ENCODE peak calls at places on chromosomes 5 and 9, in nine cellular contexts. One of them, this sample, is unnamed.

GRCh38 chr9:132768932-132769894 is 98.9 kb downstream of the GTF3C4 start:
- DNase-seq in foreskin fibroblast: peak
- DNase-seq in epithelial cell of esophagus: peak
- DNase-seq in tibial nerve: peak
- DNase-seq in CD8-positive, alpha-beta T cell: peak
- DNase-seq in astrocyte of the spinal cord: peak
- DNase-seq in cardiac fibroblast: peak
- DNase-seq in uterus: peak
- DNase-seq in gastrocnemius medialis: peak
- DNase-seq in this sample: peak

GRCh38 chr5:40317023-40317422 is 362.7 kb upstream of the PTGER4 start:
- DNase-seq in gastrocnemius medialis: no peak
- DNase-seq in epithelial cell of esophagus: no peak
- DNase-seq in cardiac fibroblast: no peak
- DNase-seq in uterus: no peak
- DNase-seq in CD8-positive, alpha-beta T cell: no peak
- DNase-seq in astrocyte of the spinal cord: no peak
- DNase-seq in tibial nerve: no peak
- DNase-seq in foreskin fibroblast: peak
- DNase-seq in this sample: no peak

GRCh38 chr9:91750343-91750742 is 199.7 kb downstream of the ROR2 start:
- DNase-seq in foreskin fibroblast: peak
- DNase-seq in cardiac fibroblast: no peak
- DNase-seq in CD8-positive, alpha-beta T cell: no peak
- DNase-seq in tibial nerve: no peak
- DNase-seq in epithelial cell of esophagus: no peak
- DNase-seq in uterus: no peak
- DNase-seq in astrocyte of the spinal cord: no peak
- DNase-seq in gastrocnemius medialis: no peak
- DNase-seq in this sample: no peak

GRCh38 chr9:35646583-35647265 is 4.0 kb downstream of the SIT1 start:
- DNase-seq in astrocyte of the spinal cord: peak
- DNase-seq in CD8-positive, alpha-beta T cell: peak
- DNase-seq in uterus: peak
- DNase-seq in tibial nerve: peak
- DNase-seq in gastrocnemius medialis: peak
- DNase-seq in foreskin fibroblast: peak
- DNase-seq in epithelial cell of esophagus: peak
- DNase-seq in cardiac fibroblast: peak
- DNase-seq in this sample: peak

GRCh38 chr5:123156577-123157296 is 67.7 kb downstream of the PRDM6 start:
- DNase-seq in epithelial cell of esophagus: peak
- DNase-seq in foreskin fibroblast: peak
- DNase-seq in astrocyte of the spinal cord: peak
- DNase-seq in CD8-positive, alpha-beta T cell: no peak
- DNase-seq in gastrocnemius medialis: no peak
- DNase-seq in uterus: peak
- DNase-seq in tibial nerve: no peak
- DNase-seq in cardiac fibroblast: peak
- DNase-seq in this sample: peak

GRCh38 chr5:77882670-77883257 is 106.6 kb upstream of the TBCA start:
- DNase-seq in gastrocnemius medialis: no peak
- DNase-seq in uterus: no peak
- DNase-seq in foreskin fibroblast: peak
- DNase-seq in epithelial cell of esophagus: peak
- DNase-seq in cardiac fibroblast: peak
- DNase-seq in CD8-positive, alpha-beta T cell: no peak
- DNase-seq in astrocyte of the spinal cord: peak
- DNase-seq in tibial nerve: no peak
- DNase-seq in this sample: no peak

GRCh38 chr5:4128994-4129393 is 533.4 kb downstream of the IRX1 start:
- DNase-seq in CD8-positive, alpha-beta T cell: no peak
- DNase-seq in uterus: no peak
- DNase-seq in epithelial cell of esophagus: no peak
- DNase-seq in astrocyte of the spinal cord: no peak
- DNase-seq in cardiac fibroblast: no peak
- DNase-seq in gastrocnemius medialis: peak
- DNase-seq in foreskin fibroblast: no peak
- DNase-seq in tibial nerve: no peak
- DNase-seq in this sample: no peak

GRCh38 chr9:137253717-137254623 is 1.2 kb upstream of the NELFB start:
- DNase-seq in epithelial cell of esophagus: no peak
- DNase-seq in uterus: no peak
- DNase-seq in astrocyte of the spinal cord: no peak
- DNase-seq in tibial nerve: no peak
- DNase-seq in foreskin fibroblast: peak
- DNase-seq in CD8-positive, alpha-beta T cell: no peak
- DNase-seq in cardiac fibroblast: peak
- DNase-seq in gastrocnemius medialis: no peak
- DNase-seq in this sample: no peak

GRCh38 chr9:33818167-33818831 is 1.3 kb downstream of the UBE2R2 start:
- DNase-seq in tibial nerve: no peak
- DNase-seq in astrocyte of the spinal cord: peak
- DNase-seq in cardiac fibroblast: no peak
- DNase-seq in epithelial cell of esophagus: no peak
- DNase-seq in uterus: peak
- DNase-seq in foreskin fibroblast: peak
- DNase-seq in CD8-positive, alpha-beta T cell: no peak
- DNase-seq in gastrocnemius medialis: peak
- DNase-seq in this sample: no peak

GRCh38 chr9:114364528-114365041 is 23.2 kb downstream of the AKNA start:
- DNase-seq in epithelial cell of esophagus: no peak
- DNase-seq in cardiac fibroblast: peak
- DNase-seq in astrocyte of the spinal cord: no peak
- DNase-seq in uterus: no peak
- DNase-seq in gastrocnemius medialis: no peak
- DNase-seq in tibial nerve: no peak
- DNase-seq in CD8-positive, alpha-beta T cell: no peak
- DNase-seq in foreskin fibroblast: peak
- DNase-seq in this sample: no peak

GRCh38 chr9:89218040-89218928 is 39.7 kb upstream of the SHC3 start:
- DNase-seq in uterus: no peak
- DNase-seq in CD8-positive, alpha-beta T cell: no peak
- DNase-seq in gastrocnemius medialis: no peak
- DNase-seq in tibial nerve: no peak
- DNase-seq in epithelial cell of esophagus: no peak
- DNase-seq in cardiac fibroblast: no peak
- DNase-seq in foreskin fibroblast: peak
- DNase-seq in astrocyte of the spinal cord: no peak
- DNase-seq in this sample: no peak

GRCh38 chr9:20357207-20357503 is 265.1 kb downstream of the MLLT3 start:
- DNase-seq in tibial nerve: no peak
- DNase-seq in cardiac fibroblast: peak
- DNase-seq in uterus: no peak
- DNase-seq in astrocyte of the spinal cord: peak
- DNase-seq in foreskin fibroblast: peak
- DNase-seq in CD8-positive, alpha-beta T cell: no peak
- DNase-seq in gastrocnemius medialis: no peak
- DNase-seq in epithelial cell of esophagus: no peak
- DNase-seq in this sample: no peak

GRCh38 chr5:114308017-114308416 is 53.9 kb upstream of the KCNN2 start:
- DNase-seq in CD8-positive, alpha-beta T cell: no peak
- DNase-seq in astrocyte of the spinal cord: no peak
- DNase-seq in gastrocnemius medialis: no peak
- DNase-seq in tibial nerve: no peak
- DNase-seq in epithelial cell of esophagus: no peak
- DNase-seq in cardiac fibroblast: no peak
- DNase-seq in foreskin fibroblast: no peak
- DNase-seq in uterus: no peak
- DNase-seq in this sample: no peak

GRCh38 chr5:142685418-142686209 is at the start of gene FGF1:
- DNase-seq in CD8-positive, alpha-beta T cell: no peak
- DNase-seq in tibial nerve: no peak
- DNase-seq in gastrocnemius medialis: no peak
- DNase-seq in cardiac fibroblast: peak
- DNase-seq in astrocyte of the spinal cord: peak
- DNase-seq in foreskin fibroblast: peak
- DNase-seq in uterus: no peak
- DNase-seq in epithelial cell of esophagus: peak
- DNase-seq in this sample: no peak

GRCh38 chr9:131954299-131954698 is 125.4 kb downstream of the MED27 start:
- DNase-seq in epithelial cell of esophagus: peak
- DNase-seq in uterus: no peak
- DNase-seq in cardiac fibroblast: no peak
- DNase-seq in astrocyte of the spinal cord: no peak
- DNase-seq in foreskin fibroblast: peak
- DNase-seq in tibial nerve: no peak
- DNase-seq in CD8-positive, alpha-beta T cell: no peak
- DNase-seq in gastrocnemius medialis: no peak
- DNase-seq in this sample: no peak

GRCh38 chr5:1315709-1316587 is 21.1 kb upstream of the TERT start:
- DNase-seq in gastrocnemius medialis: no peak
- DNase-seq in CD8-positive, alpha-beta T cell: peak
- DNase-seq in cardiac fibroblast: peak
- DNase-seq in epithelial cell of esophagus: peak
- DNase-seq in uterus: no peak
- DNase-seq in foreskin fibroblast: no peak
- DNase-seq in tibial nerve: no peak
- DNase-seq in astrocyte of the spinal cord: peak
- DNase-seq in this sample: no peak

GRCh38 chr5:172680921-172681320 is 39.9 kb downstream of the NEURL1B start:
- DNase-seq in tibial nerve: no peak
- DNase-seq in uterus: no peak
- DNase-seq in foreskin fibroblast: no peak
- DNase-seq in cardiac fibroblast: no peak
- DNase-seq in epithelial cell of esophagus: no peak
- DNase-seq in astrocyte of the spinal cord: no peak
- DNase-seq in CD8-positive, alpha-beta T cell: no peak
- DNase-seq in gastrocnemius medialis: no peak
- DNase-seq in this sample: no peak

GRCh38 chr5:24750356-24750755 is 105.6 kb upstream of the CDH10 start:
- DNase-seq in gastrocnemius medialis: no peak
- DNase-seq in epithelial cell of esophagus: no peak
- DNase-seq in CD8-positive, alpha-beta T cell: no peak
- DNase-seq in astrocyte of the spinal cord: no peak
- DNase-seq in tibial nerve: no peak
- DNase-seq in uterus: no peak
- DNase-seq in foreskin fibroblast: no peak
- DNase-seq in cardiac fibroblast: no peak
- DNase-seq in this sample: no peak

DNA sequence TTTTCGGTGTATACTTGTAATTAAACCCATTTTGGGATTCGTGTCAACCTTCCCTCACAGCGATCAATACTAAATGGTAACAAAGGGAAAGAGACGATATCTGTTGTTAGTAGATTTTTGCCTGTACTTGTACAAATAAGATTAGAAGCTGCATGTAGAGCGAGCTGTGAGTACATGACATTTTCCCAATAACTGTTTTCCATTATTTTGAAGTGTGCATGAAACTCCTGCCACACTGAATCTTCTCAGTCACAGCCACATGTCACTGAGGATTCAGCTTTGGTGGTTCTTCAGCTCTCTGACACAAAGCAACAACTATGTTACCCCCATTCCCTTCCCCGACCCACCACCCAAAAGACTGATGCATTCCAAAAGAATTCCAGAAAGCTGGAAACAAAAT is 685.6 kb downstream of the EFNA5 start:
- DNase-seq in CD8-positive, alpha-beta T cell: no peak
- DNase-seq in uterus: no peak
- DNase-seq in tibial nerve: no peak
- DNase-seq in epithelial cell of esophagus: no peak
- DNase-seq in foreskin fibroblast: no peak
- DNase-seq in gastrocnemius medialis: no peak
- DNase-seq in cardiac fibroblast: no peak
- DNase-seq in astrocyte of the spinal cord: no peak
- DNase-seq in this sample: no peak
- H3K4me3 ChIP-seq in CD8-positive, alpha-beta T cell: no peak
- H3K4me3 ChIP-seq in uterus: no peak
- H3K4me3 ChIP-seq in tibial nerve: no peak
- H3K4me3 ChIP-seq in epithelial cell of esophagus: no peak
- H3K4me3 ChIP-seq in foreskin fibroblast: no peak
- H3K4me3 ChIP-seq in gastrocnemius medialis: no peak
- H3K4me3 ChIP-seq in cardiac fibroblast: no peak
- H3K4me3 ChIP-seq in astrocyte of the spinal cord: no peak
- H3K4me3 ChIP-seq in this sample: no peak

GRCh38 chr9:6584881-6585597 is 60.5 kb downstream of the GLDC start:
- DNase-seq in astrocyte of the spinal cord: peak
- DNase-seq in foreskin fibroblast: peak
- DNase-seq in gastrocnemius medialis: no peak
- DNase-seq in cardiac fibroblast: peak
- DNase-seq in uterus: no peak
- DNase-seq in epithelial cell of esophagus: peak
- DNase-seq in CD8-positive, alpha-beta T cell: no peak
- DNase-seq in tibial nerve: no peak
- DNase-seq in this sample: no peak
- TF ChIP-seq CTCF in astrocyte of the spinal cord: peak
- TF ChIP-seq CTCF in foreskin fibroblast: peak
- TF ChIP-seq CTCF in gastrocnemius medialis: no peak
- TF ChIP-seq CTCF in cardiac fibroblast: peak
- TF ChIP-seq CTCF in uterus: peak
- TF ChIP-seq CTCF in epithelial cell of esophagus: peak
- TF ChIP-seq CTCF in CD8-positive, alpha-beta T cell: peak
- TF ChIP-seq CTCF in tibial nerve: peak
- TF ChIP-seq CTCF in this sample: no peak

DNA sequence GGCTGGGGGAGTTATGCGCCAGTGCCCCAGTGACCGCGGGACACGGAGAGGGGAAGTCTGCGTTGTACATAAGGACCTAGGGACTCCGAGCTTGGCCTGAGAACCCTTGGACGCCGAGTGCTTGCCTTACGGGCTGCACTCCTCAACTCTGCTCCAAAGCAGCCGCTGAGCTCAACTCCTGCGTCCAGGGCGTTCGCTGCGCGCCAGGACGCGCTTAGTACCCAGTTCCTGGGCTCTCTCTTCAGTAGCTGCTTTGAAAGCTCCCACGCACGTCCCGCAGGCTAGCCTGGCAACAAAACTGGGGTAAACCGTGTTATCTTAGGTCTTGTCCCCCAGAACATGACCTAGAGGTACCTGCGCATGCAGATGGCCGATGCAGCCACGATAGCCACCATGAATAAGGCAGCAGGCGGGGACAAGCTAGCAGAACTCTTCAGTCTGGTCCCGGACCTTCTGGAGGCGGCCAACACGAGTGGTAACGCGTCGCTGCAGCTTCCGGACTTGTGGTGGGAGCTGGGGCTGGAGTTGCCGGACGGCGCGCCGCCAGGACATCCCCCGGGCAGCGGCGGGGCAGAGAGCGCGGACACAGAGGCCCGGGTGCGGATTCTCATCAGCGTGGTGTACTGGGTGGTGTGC is at the start of gene RXFP3:
- DNase-seq in astrocyte of the spinal cord: no peak
- DNase-seq in epithelial cell of esophagus: peak
- DNase-seq in CD8-positive, alpha-beta T cell: no peak
- DNase-seq in foreskin fibroblast: peak
- DNase-seq in gastrocnemius medialis: no peak
- DNase-seq in tibial nerve: no peak
- DNase-seq in uterus: no peak
- DNase-seq in cardiac fibroblast: peak
- DNase-seq in this sample: no peak
- H3K4me3 ChIP-seq in astrocyte of the spinal cord: peak
- H3K4me3 ChIP-seq in epithelial cell of esophagus: peak
- H3K4me3 ChIP-seq in CD8-positive, alpha-beta T cell: no peak
- H3K4me3 ChIP-seq in foreskin fibroblast: peak
- H3K4me3 ChIP-seq in gastrocnemius medialis: peak
- H3K4me3 ChIP-seq in tibial nerve: peak
- H3K4me3 ChIP-seq in uterus: no peak
- H3K4me3 ChIP-seq in cardiac fibroblast: peak
- H3K4me3 ChIP-seq in this sample: peak

DNA sequence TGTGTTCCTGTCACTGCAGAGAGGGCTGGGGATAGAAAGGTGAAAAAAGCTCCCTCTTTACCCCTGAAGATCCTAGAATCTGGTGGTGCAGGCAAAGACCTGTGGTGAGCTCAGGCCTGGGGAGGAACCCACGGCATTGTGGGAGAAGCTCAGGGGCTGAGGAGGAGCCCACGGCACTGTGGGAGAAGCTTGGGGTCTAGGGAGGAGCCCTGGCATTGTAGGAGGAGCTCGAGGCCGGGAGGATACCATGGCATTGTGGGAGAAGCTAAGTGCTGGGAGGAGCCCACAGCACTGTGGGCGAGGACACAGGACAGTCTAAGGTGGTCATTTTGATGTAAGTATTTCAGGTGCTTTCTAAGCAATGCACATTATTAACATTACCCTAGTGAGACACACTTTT is 179.7 kb downstream of the HSD17B3 start:
- DNase-seq in uterus: no peak
- DNase-seq in foreskin fibroblast: no peak
- DNase-seq in gastrocnemius medialis: no peak
- DNase-seq in cardiac fibroblast: no peak
- DNase-seq in epithelial cell of esophagus: no peak
- DNase-seq in tibial nerve: no peak
- DNase-seq in CD8-positive, alpha-beta T cell: no peak
- DNase-seq in astrocyte of the spinal cord: no peak
- DNase-seq in this sample: no peak
- TF ChIP-seq CTCF in uterus: no peak
- TF ChIP-seq CTCF in foreskin fibroblast: no peak
- TF ChIP-seq CTCF in gastrocnemius medialis: no peak
- TF ChIP-seq CTCF in cardiac fibroblast: no peak
- TF ChIP-seq CTCF in epithelial cell of esophagus: no peak
- TF ChIP-seq CTCF in tibial nerve: no peak
- TF ChIP-seq CTCF in CD8-positive, alpha-beta T cell: no peak
- TF ChIP-seq CTCF in astrocyte of the spinal cord: no peak
- TF ChIP-seq CTCF in this sample: no peak